ENCODE peak calls at places on chromosomes 16 and 17, in four cellular contexts. One of them, this sample, is unnamed.

GRCh38 chr17:14755002-14755401 is 454.1 kb downstream of the HS3ST3B1 start:
- DNase-seq in choroid plexus epithelial cell: no peak
- DNase-seq in GM10248: no peak
- DNase-seq in esophagus squamous epithelium: no peak
- DNase-seq in this sample: peak; percentile 27

GRCh38 chr16:77916111-77916510 is 106.2 kb upstream of the CLEC3A start:
- DNase-seq in GM10248: no peak
- DNase-seq in esophagus squamous epithelium: no peak
- DNase-seq in choroid plexus epithelial cell: no peak
- DNase-seq in this sample: no peak

GRCh38 chr16:17160285-17160854 is 310.4 kb downstream of the XYLT1 start:
- DNase-seq in esophagus squamous epithelium: no peak
- DNase-seq in choroid plexus epithelial cell: no peak
- DNase-seq in GM10248: no peak
- DNase-seq in this sample: no peak

GRCh38 chr17:6496636-6497441 is 52.6 kb downstream of the PIMREG start:
- DNase-seq in GM10248: no peak
- DNase-seq in choroid plexus epithelial cell: no peak
- DNase-seq in esophagus squamous epithelium: no peak
- DNase-seq in this sample: no peak

GRCh38 chr17:44959821-44960523 is 8.1 kb downstream of the C1QL1 start:
- DNase-seq in GM10248: no peak
- DNase-seq in choroid plexus epithelial cell: no peak
- DNase-seq in esophagus squamous epithelium: no peak
- DNase-seq in this sample: no peak

GRCh38 chr17:70242781-70243437 is 73.6 kb downstream of the KCNJ2 start:
- DNase-seq in choroid plexus epithelial cell: peak; percentile 77
- DNase-seq in esophagus squamous epithelium: no peak
- DNase-seq in GM10248: no peak
- DNase-seq in this sample: no peak

GRCh38 chr16:57178296-57178695 is 7.5 kb downstream of the PSME3IP1 start:
- DNase-seq in esophagus squamous epithelium: no peak
- DNase-seq in GM10248: no peak
- DNase-seq in choroid plexus epithelial cell: no peak
- DNase-seq in this sample: no peak

GRCh38 chr17:65794572-65794971 is 233.1 kb upstream of the AXIN2 start:
- DNase-seq in choroid plexus epithelial cell: peak; percentile 69
- DNase-seq in esophagus squamous epithelium: no peak
- DNase-seq in GM10248: no peak
- DNase-seq in this sample: peak; percentile 51

GRCh38 chr16:12340151-12340733 is 363.7 kb downstream of the SNX29 start:
- DNase-seq in choroid plexus epithelial cell: peak; percentile 46
- DNase-seq in GM10248: peak; percentile 53
- DNase-seq in esophagus squamous epithelium: no peak
- DNase-seq in this sample: peak; percentile 40

GRCh38 chr16:71882505-71883192 is 1.3 kb downstream of the ZNF821 start:
- DNase-seq in choroid plexus epithelial cell: peak; percentile 87
- DNase-seq in GM10248: peak; percentile 79
- DNase-seq in esophagus squamous epithelium: no peak
- DNase-seq in this sample: peak; percentile 89

GRCh38 chr17:37884516-37884915 is 39.7 kb upstream of the TBC1D3K start:
- DNase-seq in choroid plexus epithelial cell: no peak
- DNase-seq in esophagus squamous epithelium: no peak
- DNase-seq in GM10248: no peak
- DNase-seq in this sample: no peak

GRCh38 chr17:4476512-4477070 is 22.1 kb upstream of the SPNS2 start:
- DNase-seq in GM10248: no peak
- DNase-seq in esophagus squamous epithelium: no peak
- DNase-seq in choroid plexus epithelial cell: no peak
- DNase-seq in this sample: peak; percentile 16

GRCh38 chr16:88409296-88410065 is 26.7 kb downstream of the ZNF469 start:
- DNase-seq in GM10248: no peak
- DNase-seq in esophagus squamous epithelium: no peak
- DNase-seq in choroid plexus epithelial cell: no peak
- DNase-seq in this sample: no peak

GRCh38 chr16:50747206-50747956 is 5.5 kb downstream of the CYLD start:
- DNase-seq in choroid plexus epithelial cell: peak; percentile 55
- DNase-seq in GM10248: peak; percentile 40
- DNase-seq in esophagus squamous epithelium: no peak
- DNase-seq in this sample: peak; percentile 48

GRCh38 chr16:17314148-17314547 is 156.6 kb downstream of the XYLT1 start:
- DNase-seq in esophagus squamous epithelium: no peak
- DNase-seq in choroid plexus epithelial cell: no peak
- DNase-seq in GM10248: no peak
- DNase-seq in this sample: no peak

GRCh38 chr16:52912565-52913173 is 140.0 kb downstream of the CHD9NB start:
- DNase-seq in choroid plexus epithelial cell: peak; percentile 56
- DNase-seq in GM10248: peak; percentile 45
- DNase-seq in esophagus squamous epithelium: no peak
- DNase-seq in this sample: peak; percentile 75

DNA sequence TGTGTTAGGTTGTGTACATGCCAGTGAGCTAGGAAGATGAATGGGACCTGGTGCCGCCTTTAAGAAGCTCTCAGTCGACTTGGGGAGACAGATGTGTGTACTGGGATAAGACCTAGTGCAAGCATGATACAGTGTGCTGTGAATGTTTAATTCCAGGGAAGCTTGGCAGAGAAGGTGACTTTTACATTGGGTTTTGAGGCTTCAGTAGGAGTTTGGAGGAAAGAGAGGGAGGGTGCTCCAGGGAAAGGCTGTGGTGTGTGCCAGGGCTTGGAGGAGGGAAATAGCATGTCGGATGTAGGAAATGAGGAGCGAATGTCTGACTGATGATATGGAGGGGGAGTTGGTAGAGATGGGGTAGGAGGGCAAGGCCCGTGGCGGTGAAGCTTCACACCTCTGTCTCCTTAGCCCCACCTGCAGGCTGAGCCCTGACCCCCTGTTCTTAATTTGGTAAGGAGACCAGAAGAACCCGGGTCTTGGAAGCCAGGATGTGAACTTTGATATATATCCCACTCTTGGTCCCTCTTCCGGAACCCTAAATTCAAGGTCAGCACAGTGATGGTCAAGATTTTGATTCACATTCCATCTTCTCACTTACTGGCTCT is 76.6 kb downstream of the PLCG2 start:
- DNase-seq in esophagus squamous epithelium: no peak
- DNase-seq in choroid plexus epithelial cell: no peak
- DNase-seq in GM10248: no peak
- DNase-seq in this sample: no peak
- TF ChIP-seq CTCF in esophagus squamous epithelium: no peak
- TF ChIP-seq CTCF in choroid plexus epithelial cell: no peak
- TF ChIP-seq CTCF in GM10248: no peak
- TF ChIP-seq CTCF in this sample: no peak

DNA sequence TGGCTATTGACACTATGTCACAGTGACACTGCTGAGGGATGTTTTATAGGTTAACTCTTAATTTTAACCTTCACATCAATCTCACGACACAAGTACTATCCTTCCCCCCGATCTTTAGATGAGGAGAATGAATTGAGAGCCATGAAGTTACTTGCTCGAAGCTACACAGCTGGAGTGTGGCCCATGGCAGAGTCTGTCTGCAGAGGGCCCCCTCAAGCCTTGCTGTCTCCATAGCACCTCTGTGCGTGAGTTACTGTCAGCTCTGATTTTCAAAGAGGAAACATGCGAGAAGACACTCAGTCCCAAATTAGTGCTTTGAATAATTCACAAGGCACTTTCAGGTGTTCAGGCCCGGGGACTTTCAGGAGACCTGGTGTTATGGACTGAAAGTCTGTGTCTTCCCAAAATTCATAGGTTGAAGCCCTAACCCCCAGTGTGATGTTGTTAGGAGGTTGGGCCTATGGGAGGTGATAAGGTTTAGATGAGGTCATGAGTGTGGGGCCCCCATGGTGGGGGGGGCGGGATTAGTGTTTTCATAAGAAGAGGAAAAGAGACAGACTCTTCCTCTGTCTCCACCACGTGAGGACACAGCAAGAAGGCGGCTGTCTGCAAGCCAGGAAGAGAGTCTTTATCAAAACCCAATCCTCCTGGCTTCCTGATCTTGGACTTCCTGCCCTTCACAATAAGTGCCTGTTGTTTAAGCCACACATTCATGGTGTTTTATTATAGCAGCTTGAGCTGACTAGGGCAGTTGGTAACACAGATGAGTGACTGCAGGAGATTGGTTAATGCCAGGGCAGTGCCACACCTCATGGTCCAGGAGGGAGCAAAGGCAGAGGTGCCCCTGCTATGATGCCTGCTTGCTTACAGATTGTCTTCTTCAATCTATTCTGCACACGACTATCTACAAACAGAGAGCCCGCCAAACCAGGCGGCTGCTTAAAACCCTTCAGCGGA is 281.8 kb downstream of the HAPSTR1 start:
- DNase-seq in GM10248: no peak
- DNase-seq in choroid plexus epithelial cell: no peak
- DNase-seq in esophagus squamous epithelium: no peak
- DNase-seq in this sample: no peak
- TF ChIP-seq CTCF in GM10248: no peak
- TF ChIP-seq CTCF in choroid plexus epithelial cell: no peak
- TF ChIP-seq CTCF in esophagus squamous epithelium: no peak
- TF ChIP-seq CTCF in this sample: no peak

GRCh38 chr17:49132699-49133364 is at the start of gene B4GALNT2:
- DNase-seq in esophagus squamous epithelium: no peak
- DNase-seq in GM10248: no peak
- DNase-seq in choroid plexus epithelial cell: no peak
- DNase-seq in this sample: peak; percentile 32
- TF ChIP-seq CTCF in esophagus squamous epithelium: no peak
- TF ChIP-seq CTCF in GM10248: no peak
- TF ChIP-seq CTCF in choroid plexus epithelial cell: no peak
- TF ChIP-seq CTCF in this sample: no peak

GRCh38 chr17:74825952-74826713 is 33.6 kb downstream of the GRIN2C start:
- DNase-seq in esophagus squamous epithelium: no peak
- DNase-seq in GM10248: no peak
- DNase-seq in choroid plexus epithelial cell: no peak
- DNase-seq in this sample: no peak
- TF ChIP-seq CTCF in esophagus squamous epithelium: no peak
- TF ChIP-seq CTCF in GM10248: no peak
- TF ChIP-seq CTCF in choroid plexus epithelial cell: no peak
- TF ChIP-seq CTCF in this sample: no peak